ENCODE peak calls at places on chromosomes 5 and 9, in six cellular contexts. One of them, this sample, is unnamed.

GRCh38 chr5:96332535-96333396 is 100.3 kb downstream of the PCSK1 start:
- DNase-seq in activated naive CD4-positive, alpha-beta T cell: no peak
- DNase-seq in CD4-positive, alpha-beta memory T cell: no peak
- DNase-seq in NCI-H2081 treated with DMSO at 0.1 percent for 48 hours: no peak
- DNase-seq in HEK293T: no peak
- DNase-seq in stimulated activated CD4-positive, alpha-beta T cell treated with anti-CD3 and anti-CD28 coated beads, Interleukin-12 subunit alpha, Interleukin-12 subunit beta, amount 100 ng/mL, for 4 hours: no peak
- DNase-seq in this sample: no peak

GRCh38 chr9:136187683-136188586 is 17.0 kb downstream of the LHX3 start:
- DNase-seq in activated naive CD4-positive, alpha-beta T cell: no peak
- DNase-seq in CD4-positive, alpha-beta memory T cell: no peak
- DNase-seq in NCI-H2081 treated with DMSO at 0.1 percent for 48 hours: no peak
- DNase-seq in HEK293T: no peak
- DNase-seq in stimulated activated CD4-positive, alpha-beta T cell treated with anti-CD3 and anti-CD28 coated beads, Interleukin-12 subunit alpha, Interleukin-12 subunit beta, amount 100 ng/mL, for 4 hours: no peak
- DNase-seq in this sample: no peak

GRCh38 chr5:109900453-109900852 is 210.7 kb downstream of the MAN2A1 start:
- DNase-seq in activated naive CD4-positive, alpha-beta T cell: no peak
- DNase-seq in CD4-positive, alpha-beta memory T cell: no peak
- DNase-seq in NCI-H2081 treated with DMSO at 0.1 percent for 48 hours: no peak
- DNase-seq in HEK293T: no peak
- DNase-seq in stimulated activated CD4-positive, alpha-beta T cell treated with anti-CD3 and anti-CD28 coated beads, Interleukin-12 subunit alpha, Interleukin-12 subunit beta, amount 100 ng/mL, for 4 hours: no peak
- DNase-seq in this sample: no peak

GRCh38 chr9:97873410-97873809 is 20.4 kb downstream of the FOXE1 start:
- DNase-seq in activated naive CD4-positive, alpha-beta T cell: no peak
- DNase-seq in CD4-positive, alpha-beta memory T cell: no peak
- DNase-seq in NCI-H2081 treated with DMSO at 0.1 percent for 48 hours: no peak
- DNase-seq in HEK293T: no peak
- DNase-seq in stimulated activated CD4-positive, alpha-beta T cell treated with anti-CD3 and anti-CD28 coated beads, Interleukin-12 subunit alpha, Interleukin-12 subunit beta, amount 100 ng/mL, for 4 hours: no peak
- DNase-seq in this sample: no peak

GRCh38 chr5:176743828-176744583 is 66.4 kb upstream of the UNC5A start:
- DNase-seq in activated naive CD4-positive, alpha-beta T cell: no peak
- DNase-seq in CD4-positive, alpha-beta memory T cell: no peak
- DNase-seq in NCI-H2081 treated with DMSO at 0.1 percent for 48 hours: no peak
- DNase-seq in HEK293T: peak; percentile 5
- DNase-seq in stimulated activated CD4-positive, alpha-beta T cell treated with anti-CD3 and anti-CD28 coated beads, Interleukin-12 subunit alpha, Interleukin-12 subunit beta, amount 100 ng/mL, for 4 hours: no peak
- DNase-seq in this sample: no peak

GRCh38 chr9:80285325-80285724 is 713.6 kb downstream of the TLE4 start:
- DNase-seq in activated naive CD4-positive, alpha-beta T cell: no peak
- DNase-seq in CD4-positive, alpha-beta memory T cell: no peak
- DNase-seq in NCI-H2081 treated with DMSO at 0.1 percent for 48 hours: no peak
- DNase-seq in HEK293T: peak; percentile 8
- DNase-seq in stimulated activated CD4-positive, alpha-beta T cell treated with anti-CD3 and anti-CD28 coated beads, Interleukin-12 subunit alpha, Interleukin-12 subunit beta, amount 100 ng/mL, for 4 hours: no peak
- DNase-seq in this sample: peak; percentile 23

GRCh38 chr9:34430843-34431437 is 27.4 kb downstream of the FAM219A start:
- DNase-seq in activated naive CD4-positive, alpha-beta T cell: no peak
- DNase-seq in CD4-positive, alpha-beta memory T cell: peak; percentile 9
- DNase-seq in NCI-H2081 treated with DMSO at 0.1 percent for 48 hours: peak; percentile 87
- DNase-seq in HEK293T: peak; percentile 39
- DNase-seq in stimulated activated CD4-positive, alpha-beta T cell treated with anti-CD3 and anti-CD28 coated beads, Interleukin-12 subunit alpha, Interleukin-12 subunit beta, amount 100 ng/mL, for 4 hours: no peak
- DNase-seq in this sample: peak; percentile 57

GRCh38 chr9:91814214-91814613 is 135.8 kb downstream of the ROR2 start:
- DNase-seq in activated naive CD4-positive, alpha-beta T cell: no peak
- DNase-seq in CD4-positive, alpha-beta memory T cell: no peak
- DNase-seq in NCI-H2081 treated with DMSO at 0.1 percent for 48 hours: no peak
- DNase-seq in HEK293T: no peak
- DNase-seq in stimulated activated CD4-positive, alpha-beta T cell treated with anti-CD3 and anti-CD28 coated beads, Interleukin-12 subunit alpha, Interleukin-12 subunit beta, amount 100 ng/mL, for 4 hours: no peak
- DNase-seq in this sample: no peak

GRCh38 chr9:107600060-107600573 is 110.5 kb upstream of the KLF4 start:
- DNase-seq in activated naive CD4-positive, alpha-beta T cell: no peak
- DNase-seq in CD4-positive, alpha-beta memory T cell: no peak
- DNase-seq in NCI-H2081 treated with DMSO at 0.1 percent for 48 hours: no peak
- DNase-seq in HEK293T: no peak
- DNase-seq in stimulated activated CD4-positive, alpha-beta T cell treated with anti-CD3 and anti-CD28 coated beads, Interleukin-12 subunit alpha, Interleukin-12 subunit beta, amount 100 ng/mL, for 4 hours: no peak
- DNase-seq in this sample: no peak

GRCh38 chr9:134855900-134856377 is 24.7 kb upstream of the FCN2 start:
- DNase-seq in activated naive CD4-positive, alpha-beta T cell: no peak
- DNase-seq in CD4-positive, alpha-beta memory T cell: no peak
- DNase-seq in NCI-H2081 treated with DMSO at 0.1 percent for 48 hours: no peak
- DNase-seq in HEK293T: no peak
- DNase-seq in stimulated activated CD4-positive, alpha-beta T cell treated with anti-CD3 and anti-CD28 coated beads, Interleukin-12 subunit alpha, Interleukin-12 subunit beta, amount 100 ng/mL, for 4 hours: no peak
- DNase-seq in this sample: no peak

GRCh38 chr5:133875179-133875578 is 93.2 kb downstream of the C5orf15 start:
- DNase-seq in activated naive CD4-positive, alpha-beta T cell: no peak
- DNase-seq in CD4-positive, alpha-beta memory T cell: no peak
- DNase-seq in NCI-H2081 treated with DMSO at 0.1 percent for 48 hours: no peak
- DNase-seq in HEK293T: no peak
- DNase-seq in stimulated activated CD4-positive, alpha-beta T cell treated with anti-CD3 and anti-CD28 coated beads, Interleukin-12 subunit alpha, Interleukin-12 subunit beta, amount 100 ng/mL, for 4 hours: no peak
- DNase-seq in this sample: no peak

GRCh38 chr5:1208743-1209551 is 7.6 kb downstream of the SLC6A19 start:
- DNase-seq in activated naive CD4-positive, alpha-beta T cell: no peak
- DNase-seq in CD4-positive, alpha-beta memory T cell: no peak
- DNase-seq in NCI-H2081 treated with DMSO at 0.1 percent for 48 hours: no peak
- DNase-seq in HEK293T: no peak
- DNase-seq in stimulated activated CD4-positive, alpha-beta T cell treated with anti-CD3 and anti-CD28 coated beads, Interleukin-12 subunit alpha, Interleukin-12 subunit beta, amount 100 ng/mL, for 4 hours: no peak
- DNase-seq in this sample: no peak

GRCh38 chr5:87340716-87341115 is 72.0 kb downstream of the CCNH start:
- DNase-seq in activated naive CD4-positive, alpha-beta T cell: no peak
- DNase-seq in CD4-positive, alpha-beta memory T cell: peak; percentile 64
- DNase-seq in NCI-H2081 treated with DMSO at 0.1 percent for 48 hours: no peak
- DNase-seq in HEK293T: no peak
- DNase-seq in stimulated activated CD4-positive, alpha-beta T cell treated with anti-CD3 and anti-CD28 coated beads, Interleukin-12 subunit alpha, Interleukin-12 subunit beta, amount 100 ng/mL, for 4 hours: no peak
- DNase-seq in this sample: no peak

GRCh38 chr9:70472268-70473249 is 58.1 kb upstream of the KLF9 start:
- DNase-seq in activated naive CD4-positive, alpha-beta T cell: no peak
- DNase-seq in CD4-positive, alpha-beta memory T cell: no peak
- DNase-seq in NCI-H2081 treated with DMSO at 0.1 percent for 48 hours: no peak
- DNase-seq in HEK293T: no peak
- DNase-seq in stimulated activated CD4-positive, alpha-beta T cell treated with anti-CD3 and anti-CD28 coated beads, Interleukin-12 subunit alpha, Interleukin-12 subunit beta, amount 100 ng/mL, for 4 hours: no peak
- DNase-seq in this sample: no peak

GRCh38 chr5:170867825-170868224 is 6.0 kb downstream of the RANBP17 start:
- DNase-seq in activated naive CD4-positive, alpha-beta T cell: no peak
- DNase-seq in CD4-positive, alpha-beta memory T cell: no peak
- DNase-seq in NCI-H2081 treated with DMSO at 0.1 percent for 48 hours: no peak
- DNase-seq in HEK293T: no peak
- DNase-seq in stimulated activated CD4-positive, alpha-beta T cell treated with anti-CD3 and anti-CD28 coated beads, Interleukin-12 subunit alpha, Interleukin-12 subunit beta, amount 100 ng/mL, for 4 hours: no peak
- DNase-seq in this sample: no peak